ENCODE peak calls at places on chromosomes 1 and 21, in nine cellular contexts. W is GM10248, M is H4, C is HCT116, X is SK-N-DZ, O is posterior vena cava, U is progenitor cell of endocrine pancreas, R is ACHN, J is NCI-H1105. L is an unnamed sample.

GRCh38 chr1:11692899-11693590 is 1.5 kb downstream of the DRAXIN start:
- DNase-seq in W (no peak), M (peak; percentile 83), C (peak; percentile 71), X (no peak), O (no peak), U (no peak), R (peak; percentile 74), J (no peak), L (peak; percentile 57)

GRCh38 chr1:100767176-100767876 is 47.8 kb downstream of the VCAM1 start:
- DNase-seq in W (no peak), M (no peak), C (no peak), X (no peak), O (no peak), U (no peak), R (no peak), J (no peak), L (peak; percentile 22)

GRCh38 chr1:159211331-159212136 is 6.9 kb downstream of the ACKR1 start:
- DNase-seq in W (peak; percentile 55), M (peak; percentile 21), C (peak; percentile 21), X (peak; percentile 62), O (no peak), U (peak; percentile 48), R (peak; percentile 58), J (peak; percentile 69), L (peak; percentile 72)

GRCh38 chr1:18950415-18951026 is 6.0 kb downstream of the IFFO2 start:
- DNase-seq in W (peak; percentile 68), M (no peak), C (no peak), X (no peak), O (peak; percentile 91), U (no peak), R (no peak), J (no peak), L (no peak)

GRCh38 chr1:182888736-182889531 is 49.8 kb downstream of the DHX9 start:
- DNase-seq in W (no peak), M (no peak), C (no peak), X (no peak), O (no peak), U (no peak), R (no peak), J (no peak), L (no peak)

GRCh38 chr1:107683198-107683657 is 281.8 kb downstream of the VAV3 start:
- DNase-seq in W (no peak), M (peak; percentile 49), C (no peak), X (no peak), O (no peak), U (no peak), R (peak; percentile 87), J (peak; percentile 18), L (no peak)

GRCh38 chr1:88088481-88088880 is 595.6 kb upstream of the PKN2 start:
- DNase-seq in W (no peak), M (no peak), C (no peak), X (peak; percentile 18), O (no peak), U (no peak), R (no peak), J (no peak), L (no peak)

GRCh38 chr1:155694167-155694566 is 5.3 kb downstream of the DAP3 start:
- DNase-seq in W (no peak), M (no peak), C (no peak), X (no peak), O (no peak), U (no peak), R (no peak), J (no peak), L (no peak)

GRCh38 chr21:35048183-35048601 is 910 bp downstream of the RUNX1 start:
- DNase-seq in W (no peak), M (peak; percentile 57), C (no peak), X (no peak), O (peak; percentile 79), U (no peak), R (peak; percentile 43), J (no peak), L (no peak)

GRCh38 chr1:223504741-223505140 is 111.5 kb downstream of the CCDC185 start:
- DNase-seq in W (no peak), M (peak; percentile 74), C (no peak), X (no peak), O (no peak), U (no peak), R (no peak), J (peak; percentile 14), L (peak; percentile 63)

GRCh38 chr1:196056966-196057365 is 551.3 kb downstream of the KCNT2 start:
- DNase-seq in W (no peak), M (no peak), C (no peak), X (no peak), O (no peak), U (no peak), R (no peak), J (no peak), L (no peak)

GRCh38 chr1:179087665-179088064 is 5.8 kb downstream of the TOR3A start:
- DNase-seq in W (no peak), M (no peak), C (no peak), X (no peak), O (no peak), U (no peak), R (no peak), J (no peak), L (peak; percentile 24)

GRCh38 chr1:234111458-234112142 is 207.1 kb downstream of the SLC35F3 start:
- DNase-seq in W (no peak), M (peak; percentile 66), C (no peak), X (peak; percentile 60), O (no peak), U (peak; percentile 35), R (peak; percentile 37), J (no peak), L (no peak)

GRCh38 chr1:119978018-119978505 is 81.7 kb upstream of the ADAM30 start:
- DNase-seq in W (no peak), M (no peak), C (no peak), X (no peak), O (no peak), U (no peak), R (no peak), J (no peak), L (peak; percentile 73)

GRCh38 chr21:40850071-40850470 is 3.1 kb upstream of the DSCAM start:
- DNase-seq in W (no peak), M (no peak), C (no peak), X (no peak), O (no peak), U (no peak), R (no peak), J (no peak), L (no peak)

GRCh38 chr1:81954388-81955023 is 153.8 kb downstream of the ADGRL2 start:
- DNase-seq in W (no peak), M (no peak), C (no peak), X (no peak), O (no peak), U (no peak), R (no peak), J (peak; percentile 95), L (no peak)

GRCh38 chr1:51421961-51422360 is 91.6 kb upstream of the TTC39A start:
- DNase-seq in W (no peak), M (peak; percentile 58), C (peak; percentile 48), X (peak; percentile 50), O (no peak), U (no peak), R (peak; percentile 61), J (peak; percentile 14), L (no peak)

GRCh38 chr1:201769966-201770365 is 59.0 kb upstream of the IPO9 start:
- DNase-seq in W (no peak), M (no peak), C (no peak), X (no peak), O (peak; percentile 91), U (no peak), R (no peak), J (no peak), L (peak; percentile 36)

GRCh38 chr1:168469690-168470089 is 74.1 kb downstream of the XCL2 start:
- DNase-seq in W (no peak), M (peak; percentile 94), C (peak; percentile 56), X (peak; percentile 55), O (peak; percentile 91), U (no peak), R (no peak), J (no peak), L (no peak)

GRCh38 chr1:109890115-109890953 is 20.3 kb upstream of the CSF1 start:
- DNase-seq in W (peak; percentile 65), M (no peak), C (no peak), X (no peak), O (peak; percentile 35), U (no peak), R (no peak), J (no peak), L (no peak)

GRCh38 chr21:27225142-27225541 is 258.3 kb upstream of the ADAMTS5 start:
- DNase-seq in W (no peak), M (no peak), C (no peak), X (no peak), O (no peak), U (no peak), R (no peak), J (no peak), L (no peak)

GRCh38 chr1:170213598-170213997 is 67.8 kb downstream of the NTMT2 start:
- DNase-seq in W (no peak), M (no peak), C (no peak), X (no peak), O (peak; percentile 91), U (no peak), R (no peak), J (no peak), L (no peak)

GRCh38 chr1:94119796-94120590 is 955 bp downstream of the ABCA4 start:
- DNase-seq in W (no peak), M (no peak), C (no peak), X (no peak), O (no peak), U (no peak), R (no peak), J (no peak), L (no peak)

GRCh38 chr21:45975017-45975595 is 6.5 kb upstream of the COL6A1 start:
- DNase-seq in W (no peak), M (peak; percentile 59), C (peak; percentile 10), X (no peak), O (peak; percentile 85), U (no peak), R (no peak), J (no peak), L (peak; percentile 64)